ENCODE peak calls at places on chromosomes 12 and 14, in five cellular contexts. R is amygdala, U is fibroblast of lung, L is IMR-90, V is GM19239. I is an unnamed sample.

GRCh38 chr12:64699504-64700115 is 59.6 kb downstream of the GNS start:
- DNase-seq in V (no peak), L (no peak), R (no peak), U (no peak), I (no peak)

GRCh38 chr14:20415723-20416622 is 2.7 kb upstream of the TEP1 start:
- DNase-seq in R (no peak), V (no peak), L (peak), U (peak), I (peak)

GRCh38 chr14:68628605-68629310 is 164.1 kb downstream of the ZFP36L1 start:
- DNase-seq in R (no peak), L (no peak), V (no peak), U (no peak), I (no peak)

GRCh38 chr12:92221916-92222315 is 76.3 kb upstream of the BTG1 start:
- DNase-seq in V (no peak), U (no peak), R (no peak), L (no peak), I (no peak)

GRCh38 chr14:65164825-65165135 is 62.5 kb upstream of the MAX start:
- DNase-seq in U (no peak), L (no peak), V (no peak), R (no peak), I (no peak)

GRCh38 chr12:20508962-20509361 is 140.6 kb downstream of the PDE3A start:
- DNase-seq in V (no peak), L (no peak), R (no peak), U (peak), I (no peak)

GRCh38 chr12:101599311-101599710 is 4.5 kb downstream of the MYBPC1 start:
- DNase-seq in V (no peak), L (no peak), U (no peak), R (no peak), I (no peak)

GRCh38 chr14:60350366-60350720 is 101.3 kb downstream of the PPM1A start:
- DNase-seq in R (no peak), U (no peak), L (no peak), V (no peak), I (no peak)

GRCh38 chr12:94126067-94126466 is 22.3 kb upstream of the PLXNC1 start:
- DNase-seq in L (no peak), R (no peak), U (no peak), V (no peak), I (no peak)

GRCh38 chr14:67882973-67883372 is 63.4 kb downstream of the RAD51B start:
- DNase-seq in R (no peak), U (no peak), V (no peak), L (no peak), I (no peak)

GRCh38 chr12:132513070-132513398 is 23.1 kb downstream of the FBRSL1 start:
- DNase-seq in L (peak), V (no peak), U (peak), R (no peak), I (no peak)

GRCh38 chr14:94390372-94391086 is 2.1 kb upstream of the SERPINA1 start:
- DNase-seq in R (no peak), V (no peak), U (no peak), L (no peak), I (no peak)

GRCh38 chr12:103495158-103495782 is 498 bp downstream of the C12orf42 start:
- DNase-seq in U (no peak), V (peak), L (no peak), R (peak), I (no peak)

GRCh38 chr12:114476159-114476558 is 70.2 kb upstream of the TBX5 start:
- DNase-seq in L (peak), R (no peak), V (no peak), U (peak), I (no peak)

GRCh38 chr12:116080415-116080814 is 197.1 kb downstream of the MED13L start:
- DNase-seq in L (no peak), V (no peak), R (no peak), U (no peak), I (no peak)

GRCh38 chr14:64294672-64295413 is 672 bp upstream of the ESR2 start:
- DNase-seq in V (peak), U (peak), L (peak), R (no peak), I (peak)

GRCh38 chr14:90091393-90091792 is 29.6 kb downstream of the KCNK13 start:
- DNase-seq in L (peak), V (no peak), R (no peak), U (peak), I (peak)

GRCh38 chr12:51980051-51980808 is 26.5 kb upstream of the TAMALIN start:
- DNase-seq in L (peak), V (peak), U (peak), R (peak), I (peak)

GRCh38 chr14:60721331-60722162 is 2.6 kb downstream of the SIX4 start:
- DNase-seq in U (peak), R (peak), L (peak), V (no peak), I (peak)

GRCh38 chr12:52865090-52865944 is 16.5 kb upstream of the KRT78 start:
- DNase-seq in U (peak), V (no peak), L (peak), R (no peak), I (peak)

GRCh38 chr14:38755036-38755435 is 348.0 kb downstream of the SEC23A start:
- DNase-seq in U (no peak), R (no peak), V (no peak), L (no peak), I (no peak)

GRCh38 chr14:68110989-68111704 is 291.6 kb downstream of the RAD51B start:
- DNase-seq in R (no peak), V (no peak), L (no peak), U (peak), I (no peak)

GRCh38 chr14:105850853-105851581 is 324.6 kb downstream of the TMEM121 start:
- DNase-seq in U (no peak), R (no peak), V (no peak), L (no peak), I (no peak)

GRCh38 chr12:91978143-91978542 is 167.5 kb downstream of the BTG1 start:
- DNase-seq in V (no peak), U (peak), R (no peak), L (peak), I (no peak)

GRCh38 chr12:47077206-47078085 is 2.0 kb upstream of the PCED1B start:
- DNase-seq in L (no peak), U (no peak), R (no peak), V (no peak), I (no peak)

GRCh38 chr12:27615331-27615891 is 80.8 kb upstream of the REP15 start:
- DNase-seq in U (no peak), R (no peak), V (no peak), L (peak), I (no peak)

GRCh38 chr12:91853350-91854127 is 292.1 kb downstream of the BTG1 start:
- DNase-seq in R (no peak), V (no peak), U (no peak), L (no peak), I (no peak)

GRCh38 chr12:119695034-119695433 is 27.1 kb downstream of the PRKAB1 start:
- DNase-seq in L (no peak), V (no peak), R (no peak), U (peak), I (no peak)

GRCh38 chr12:22115711-22116110 is 69.7 kb downstream of the CMAS start:
- DNase-seq in V (no peak), L (no peak), U (no peak), R (no peak), I (no peak)

GRCh38 chr12:100020370-100020769 is 35.6 kb upstream of the ANKS1B start:
- DNase-seq in R (no peak), U (no peak), L (peak), V (no peak), I (no peak)

GRCh38 chr14:38737657-38738056 is 365.4 kb downstream of the SEC23A start:
- DNase-seq in R (no peak), L (no peak), V (no peak), U (no peak), I (no peak)

GRCh38 chr14:105528859-105529505 is 2.6 kb downstream of the TMEM121 start:
- DNase-seq in U (no peak), R (no peak), L (no peak), V (no peak), I (peak)

GRCh38 chr12:45703942-45704341 is 25.6 kb upstream of the ARID2 start:
- DNase-seq in V (no peak), L (peak), U (peak), R (no peak), I (no peak)

GRCh38 chr14:77950371-77950770 is 150.5 kb downstream of the ADCK1 start:
- DNase-seq in V (no peak), L (no peak), U (no peak), R (no peak), I (no peak)

GRCh38 chr12:112243255-112243965 is 118.0 kb downstream of the TRAFD1 start:
- DNase-seq in V (no peak), L (no peak), U (no peak), R (peak), I (no peak)

GRCh38 chr12:127984386-127985055 is 282.4 kb upstream of the TMEM132C start:
- DNase-seq in U (no peak), V (no peak), R (no peak), L (no peak), I (no peak)

GRCh38 chr12:66965613-66966012 is 286.7 kb upstream of the GRIP1 start:
- DNase-seq in R (no peak), L (no peak), U (no peak), V (no peak), I (no peak)

GRCh38 chr12:98198261-98198982 is 317.0 kb upstream of the TMPO start:
- DNase-seq in R (no peak), V (no peak), U (no peak), L (no peak), I (no peak)

GRCh38 chr12:89216141-89216952 is 136.0 kb downstream of the DUSP6 start:
- DNase-seq in V (no peak), L (no peak), U (no peak), R (no peak), I (peak)